ENCODE peak calls at places on chromosomes 13 and 19, in eight cellular contexts. L, E, A, P, I, B, F and T are unnamed samples. For H3K36me3 and H3K4me1, the result is how much of the 10 kb centered on the place peaks cover.

GRCh38 chr13:112750570-112750969 is 60.7 kb downstream of the ATP11A start:
- DNase-seq in L (no peak), E (no peak), A (no peak), P (no peak), I (no peak), B (no peak), F (no peak), T (no peak)

GRCh38 chr19:6233051-6233826 is 46.5 kb downstream of the MLLT1 start:
- DNase-seq in L (peak), E (no peak), A (no peak), P (no peak), I (peak), B (peak), F (peak), T (peak)

GRCh38 chr13:48586591-48587103 is 53.8 kb upstream of the RCBTB2 start:
- DNase-seq in L (peak), E (no peak), A (no peak), P (no peak), I (peak), B (peak), F (peak), T (peak)

GRCh38 chr13:42994878-42995277 is 2.8 kb upstream of the EPSTI1 start:
- DNase-seq in L (no peak), E (no peak), A (no peak), P (no peak), I (no peak), B (no peak), F (no peak), T (no peak)

GRCh38 chr13:90686438-90686837 is 661.0 kb upstream of the MIR17HG start:
- DNase-seq in L (no peak), E (no peak), A (no peak), P (no peak), I (no peak), B (no peak), F (no peak), T (no peak)

GRCh38 chr13:78241278-78241919 is 322.8 kb upstream of the EDNRB start:
- DNase-seq in L (no peak), E (no peak), A (peak), P (no peak), I (peak), B (peak), F (no peak), T (no peak)

GRCh38 chr13:87311165-87311564 is 360.0 kb upstream of the SLITRK5 start:
- DNase-seq in L (no peak), E (no peak), A (no peak), P (no peak), I (no peak), B (no peak), F (no peak), T (no peak)

GRCh38 chr13:35475131-35475959 is 1.1 kb downstream of the MAB21L1 start:
- DNase-seq in L (peak), E (no peak), A (peak), P (peak), I (peak), B (no peak), F (no peak), T (no peak)

GRCh38 chr13:20716951-20717350 is 13.5 kb downstream of the IL17D start:
- DNase-seq in L (peak), E (no peak), A (peak), P (no peak), I (no peak), B (no peak), F (no peak), T (no peak)

GRCh38 chr13:45950343-45950995 is 98.9 kb upstream of the SIAH3 start:
- DNase-seq in L (no peak), E (no peak), A (no peak), P (peak), I (no peak), B (no peak), F (no peak), T (no peak)

GRCh38 chr13:112968910-112969691 is at the start of gene MCF2L:
- DNase-seq in L (peak), E (no peak), A (peak), P (no peak), I (peak), B (peak), F (no peak), T (peak)

GRCh38 chr19:48474084-48474592 is 5.0 kb downstream of the CYTH2 start:
- DNase-seq in L (no peak), E (no peak), A (no peak), P (no peak), I (no peak), B (no peak), F (no peak), T (no peak)

GRCh38 chr13:113064534-113065405 is 40.8 kb upstream of the F7 start:
- DNase-seq in L (peak), E (no peak), A (no peak), P (no peak), I (no peak), B (no peak), F (no peak), T (no peak)

GRCh38 chr13:37492741-37493514 is 105.6 kb downstream of the POSTN start:
- DNase-seq in L (no peak), E (no peak), A (peak), P (no peak), I (no peak), B (no peak), F (no peak), T (no peak)

GRCh38 chr13:74132768-74133656 is 1.2 kb downstream of the KLF12 start:
- DNase-seq in L (peak), E (peak), A (peak), P (no peak), I (no peak), B (no peak), F (peak), T (no peak)

GRCh38 chr13:99757756-99758464 is 213.7 kb downstream of the ZIC5 start:
- DNase-seq in L (no peak), E (no peak), A (no peak), P (no peak), I (no peak), B (no peak), F (no peak), T (no peak)

GRCh38 chr13:44493213-44493812 is 82.8 kb downstream of the TSC22D1 start:
- DNase-seq in L (no peak), E (no peak), A (no peak), P (no peak), I (no peak), B (no peak), F (no peak), T (no peak)

GRCh38 chr13:90402102-90402501 is 945.4 kb upstream of the MIR17HG start:
- DNase-seq in L (no peak), E (no peak), A (no peak), P (no peak), I (no peak), B (no peak), F (no peak), T (no peak)

GRCh38 chr13:69524459-69525155 is 583.0 kb upstream of the ATXN8OS start:
- DNase-seq in L (no peak), E (no peak), A (no peak), P (no peak), I (no peak), B (no peak), F (no peak), T (no peak)

GRCh38 chr19:6610934-6611370 is 20.0 kb upstream of the CD70 start:
- DNase-seq in L (no peak), E (no peak), A (no peak), P (no peak), I (no peak), B (no peak), F (no peak), T (no peak)

GRCh38 chr19:49838816-49839588 is 12.0 kb upstream of the PTOV1 start:
- DNase-seq in L (no peak), E (no peak), A (no peak), P (no peak), I (no peak), B (no peak), F (no peak), T (no peak)
- H3K36me3 ChIP-seq in L (under half), E (under half), A (under half), P (under half), I (under half), B (under half), F (under half), T (under half)

GRCh38 chr13:31105020-31105800 is 56.5 kb downstream of the HSPH1 start:
- DNase-seq in L (no peak), E (no peak), A (no peak), P (peak), I (peak), B (no peak), F (no peak), T (peak)
- TF ChIP-seq CTCF in L (no peak), E (no peak), A (no peak), P (no peak), I (no peak), B (no peak), F (no peak), T (no peak)

GRCh38 chr19:18489627-18490184 is 32.2 kb downstream of the ELL start:
- DNase-seq in L (no peak), E (no peak), A (no peak), P (no peak), I (no peak), B (no peak), F (no peak), T (no peak)

GRCh38 chr19:18494267-18494607 is 27.6 kb downstream of the ELL start:
- DNase-seq in L (no peak), E (no peak), A (no peak), P (no peak), I (no peak), B (no peak), F (no peak), T (no peak)

GRCh38 chr19:18493440-18494266 is 28.2 kb downstream of the ELL start:
- DNase-seq in L (peak), E (no peak), A (no peak), P (no peak), I (no peak), B (no peak), F (no peak), T (no peak)

GRCh38 chr19:18490719-18491118 is 31.2 kb downstream of the ELL start:
- DNase-seq in L (no peak), E (no peak), A (no peak), P (no peak), I (no peak), B (no peak), F (no peak), T (no peak)

DNA sequence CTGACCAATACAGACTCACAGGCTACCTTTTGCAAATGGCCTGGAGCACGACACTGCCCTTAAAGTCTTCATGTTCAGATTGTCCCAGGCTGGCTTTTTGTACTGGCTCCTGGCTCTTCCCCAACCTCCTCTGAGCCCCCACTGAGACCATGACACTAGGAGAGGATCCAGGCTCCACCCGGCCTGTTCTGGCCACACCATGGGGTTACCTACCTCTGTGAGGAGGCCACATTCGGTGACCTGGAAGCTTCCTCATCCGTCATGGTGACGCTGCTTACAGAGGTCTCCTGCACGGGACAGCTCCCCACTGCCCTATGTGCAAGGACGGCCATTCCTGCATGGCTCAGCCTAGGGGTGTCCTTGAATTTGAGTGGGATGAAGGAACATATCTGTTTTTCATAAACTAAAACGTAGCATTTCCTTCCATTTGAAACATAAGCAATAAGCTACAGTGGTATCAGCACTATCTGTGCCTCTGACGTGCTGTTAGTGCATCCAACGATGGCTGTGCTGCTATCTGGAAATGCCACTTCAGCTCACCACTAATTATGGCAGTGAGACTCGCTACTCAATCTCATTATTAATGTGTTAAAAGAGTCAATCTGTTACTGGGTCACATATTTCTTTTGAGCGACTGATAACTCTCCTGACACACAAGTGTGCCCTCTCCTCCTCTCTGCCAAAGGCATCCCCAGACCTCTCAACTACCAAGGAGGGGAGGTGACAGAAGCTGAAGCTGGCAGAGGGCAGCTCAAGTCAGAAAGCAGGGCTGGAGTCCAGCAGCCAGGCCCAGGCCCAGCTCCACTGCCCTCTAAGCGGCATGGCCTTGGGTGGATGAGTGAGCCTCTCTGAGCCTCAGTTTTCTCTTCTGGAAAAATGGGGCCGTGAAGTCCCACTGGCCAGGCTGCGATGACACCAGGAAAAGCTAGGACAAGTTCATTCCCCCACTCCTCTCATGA is 29.6 kb downstream of the ELL start:
- DNase-seq in L (peak), E (no peak), A (no peak), P (no peak), I (no peak), B (no peak), F (no peak), T (no peak)
- H3K4me1 ChIP-seq in L (half or more), E (half or more), A (under half), P (half or more), I (under half), B (under half), F (under half), T (under half)

GRCh38 chr19:47373246-47374240 is 24.4 kb downstream of the DHX34 start:
- DNase-seq in L (no peak), E (no peak), A (no peak), P (no peak), I (no peak), B (no peak), F (no peak), T (no peak)
- H3K36me3 ChIP-seq in L (under half), E (half or more), A (half or more), P (under half), I (under half), B (under half), F (under half), T (half or more)

GRCh38 chr13:107843281-107843680 is 372.1 kb downstream of the LIG4 start:
- DNase-seq in L (no peak), E (no peak), A (no peak), P (no peak), I (no peak), B (no peak), F (no peak), T (no peak)
- TF ChIP-seq CTCF in L (no peak), E (no peak), A (no peak), P (no peak), I (no peak), B (no peak), F (no peak), T (no peak)